ENCODE peak calls at places on chromosomes 12 and 14, in four cellular contexts. W is A549, Z is HepG2, H is GM12878. S is an unnamed sample.

GRCh38 chr14:68979021-68979721 is at the start of gene ACTN1:
- DNase-seq in W (peak; percentile 97), H (peak; percentile 55), Z (peak; percentile 94), S (peak; percentile 89)

GRCh38 chr12:115402443-115403170 is 718.6 kb upstream of the TBX3 start:
- DNase-seq in H (no peak), Z (no peak), W (no peak), S (no peak)

GRCh38 chr12:56521590-56522371 is at the start of gene RBMS2:
- DNase-seq in W (peak; percentile 81), Z (peak; percentile 59), H (no peak), S (no peak)

GRCh38 chr12:117662620-117663395 is 301.4 kb upstream of the NOS1 start:
- DNase-seq in Z (no peak), H (no peak), W (no peak), S (no peak)

GRCh38 chr12:4286771-4287317 is 13.3 kb downstream of the CCND2 start:
- DNase-seq in W (no peak), H (no peak), Z (no peak), S (no peak)

GRCh38 chr14:61750708-61751474 is 11.3 kb upstream of the SNAPC1 start:
- DNase-seq in W (peak; percentile 76), H (peak; percentile 83), Z (no peak), S (peak; percentile 87)

GRCh38 chr12:15534322-15534721 is 212.0 kb downstream of the PTPRO start:
- DNase-seq in H (peak; percentile 34), Z (no peak), W (no peak), S (no peak)

GRCh38 chr12:121980211-121980891 is 41.3 kb upstream of the BCL7A start:
- DNase-seq in W (no peak), H (peak; percentile 42), Z (no peak), S (no peak)

GRCh38 chr14:21070083-21070609 is at the start of gene ARHGEF40:
- DNase-seq in Z (no peak), W (peak; percentile 40), H (no peak), S (no peak)

GRCh38 chr12:124517260-124518050 is 50.0 kb downstream of the NCOR2 start:
- DNase-seq in W (peak; percentile 59), H (no peak), Z (no peak), S (no peak)

GRCh38 chr14:63045234-63045611 is at the start of gene KCNH5:
- DNase-seq in W (peak; percentile 33), Z (no peak), H (no peak), S (peak; percentile 31)

GRCh38 chr14:88872976-88873375 is 48.5 kb downstream of the TTC8 start:
- DNase-seq in W (no peak), H (no peak), Z (no peak), S (no peak)

GRCh38 chr12:114163766-114164165 is 197.6 kb upstream of the RBM19 start:
- DNase-seq in H (no peak), W (peak; percentile 19), Z (peak; percentile 38), S (no peak)

GRCh38 chr12:121579981-121580868 is 598 bp downstream of the KDM2B start:
- DNase-seq in H (no peak), Z (peak; percentile 34), W (peak; percentile 58), S (peak; percentile 83)

GRCh38 chr12:66514581-66514980 is 164.3 kb downstream of the GRIP1 start:
- DNase-seq in Z (no peak), W (no peak), H (no peak), S (no peak)

GRCh38 chr12:80709811-80710726 is 2.6 kb downstream of the MYF6 start:
- DNase-seq in W (no peak), H (no peak), Z (peak; percentile 9), S (no peak)

GRCh38 chr12:63967358-63967757 is 122.9 kb downstream of the SRGAP1 start:
- DNase-seq in H (no peak), Z (no peak), W (no peak), S (no peak)

GRCh38 chr12:39272934-39273770 is 169.8 kb downstream of the KIF21A start:
- DNase-seq in Z (peak; percentile 24), H (no peak), W (peak; percentile 4), S (peak; percentile 53)

GRCh38 chr14:57871487-57872080 is 5.7 kb upstream of the SLC35F4 start:
- DNase-seq in H (peak; percentile 2), Z (peak; percentile 26), W (peak; percentile 21), S (no peak)

GRCh38 chr12:22409071-22409951 is 74.8 kb upstream of the ST8SIA1 start:
- DNase-seq in W (no peak), Z (no peak), H (peak; percentile 61), S (no peak)

GRCh38 chr12:123401753-123402683 is 18.1 kb downstream of the KMT5A start:
- DNase-seq in W (no peak), H (no peak), Z (no peak), S (peak; percentile 76)

GRCh38 chr14:44112774-44113460 is 394.2 kb downstream of the FSCB start:
- DNase-seq in H (no peak), Z (no peak), W (no peak), S (no peak)

GRCh38 chr12:65536876-65537661 is 258.6 kb downstream of the MSRB3 start:
- DNase-seq in Z (no peak), W (peak; percentile 57), H (no peak), S (no peak)

GRCh38 chr14:55514819-55515470 is 65.1 kb upstream of the KTN1 start:
- DNase-seq in W (no peak), Z (no peak), H (no peak), S (no peak)
- TF ChIP-seq CHD2 in W (no peak), Z (no peak), H (no peak), S (no peak)

GRCh38 chr12:67517181-67517887 is 131.2 kb upstream of the DYRK2 start:
- DNase-seq in Z (no peak), H (no peak), W (peak; percentile 10), S (no peak)
- TF ChIP-seq CHD2 in Z (no peak), H (no peak), W (no peak), S (no peak)

DNA sequence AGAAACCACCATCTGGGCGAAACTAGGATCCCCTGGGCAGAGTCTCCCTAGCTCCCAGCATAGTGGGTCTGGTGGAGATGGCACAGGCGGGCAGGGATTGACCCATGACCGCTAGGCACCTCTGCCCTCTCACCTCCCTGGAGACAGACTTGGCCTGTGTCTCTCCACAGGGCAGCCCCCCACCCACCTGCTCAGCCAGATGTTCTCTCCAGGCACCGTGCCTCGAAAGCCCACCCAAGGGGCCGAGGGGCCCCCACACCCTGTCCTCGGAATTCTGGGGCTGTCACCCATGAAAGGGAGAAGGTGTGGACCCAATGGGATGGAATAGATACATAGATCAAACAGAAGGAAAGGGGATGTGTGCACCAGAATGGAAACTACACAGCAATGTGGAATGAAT is 229.1 kb upstream of the RTL1 start:
- DNase-seq in W (no peak), H (no peak), Z (no peak), S (peak; percentile 17)
- TF ChIP-seq CHD2 in W (no peak), H (no peak), Z (no peak), S (no peak)

GRCh38 chr12:75905975-75906374 is 125.6 kb downstream of the PHLDA1 start:
- DNase-seq in H (no peak), W (no peak), Z (no peak), S (no peak)
- TF ChIP-seq CHD2 in H (no peak), W (no peak), Z (no peak), S (no peak)

DNA sequence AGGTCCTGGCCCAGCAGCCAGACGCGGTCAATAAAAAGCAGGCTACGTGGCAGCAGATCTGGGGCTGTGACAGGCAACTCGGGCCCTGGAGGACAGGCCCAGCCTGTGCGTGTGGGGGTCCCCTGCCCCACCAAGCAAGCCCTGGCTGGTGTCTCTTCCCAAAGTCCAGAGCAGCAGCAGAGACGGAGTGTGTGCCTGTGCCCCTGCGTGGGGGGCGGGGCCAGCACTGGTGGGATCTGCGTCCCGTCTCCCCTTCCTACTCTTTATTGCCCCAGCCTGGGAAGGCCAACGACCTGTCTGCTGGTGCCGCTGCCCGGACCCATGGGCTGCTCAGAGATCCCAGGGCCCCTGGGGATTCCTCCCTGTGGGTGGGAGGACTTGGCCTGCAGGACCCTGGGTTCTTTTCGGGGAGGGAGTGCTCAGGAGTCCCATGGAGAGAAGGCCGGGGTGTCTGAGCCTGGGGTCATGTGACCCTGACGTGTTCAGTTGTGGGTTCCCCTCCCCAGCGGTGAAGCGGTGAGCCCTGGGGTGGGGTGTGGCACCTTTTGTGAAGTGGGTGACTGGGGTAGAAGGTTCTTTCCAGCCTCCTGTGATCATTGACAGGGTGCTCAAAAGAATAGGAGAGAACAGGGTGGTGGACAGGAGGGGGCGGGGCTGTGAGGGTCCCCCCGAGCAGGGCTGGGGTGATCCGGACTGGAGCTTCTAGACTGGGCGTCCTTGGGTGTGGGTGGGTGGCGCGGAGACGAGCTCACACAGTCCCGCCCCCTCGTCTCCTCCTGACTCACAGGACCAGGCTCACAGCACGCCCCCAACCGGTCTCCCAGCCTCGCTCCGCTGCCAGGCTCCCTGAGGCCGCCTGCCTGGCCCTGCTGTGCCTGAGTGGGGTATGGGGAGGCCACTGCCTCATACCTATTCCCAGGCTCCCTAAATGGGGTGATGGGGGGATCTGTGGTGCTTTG is 22.4 kb downstream of the ASPG start:
- DNase-seq in Z (no peak), H (no peak), W (no peak), S (peak; percentile 47)
- TF ChIP-seq CHD2 in Z (no peak), H (no peak), W (no peak), S (no peak)

DNA sequence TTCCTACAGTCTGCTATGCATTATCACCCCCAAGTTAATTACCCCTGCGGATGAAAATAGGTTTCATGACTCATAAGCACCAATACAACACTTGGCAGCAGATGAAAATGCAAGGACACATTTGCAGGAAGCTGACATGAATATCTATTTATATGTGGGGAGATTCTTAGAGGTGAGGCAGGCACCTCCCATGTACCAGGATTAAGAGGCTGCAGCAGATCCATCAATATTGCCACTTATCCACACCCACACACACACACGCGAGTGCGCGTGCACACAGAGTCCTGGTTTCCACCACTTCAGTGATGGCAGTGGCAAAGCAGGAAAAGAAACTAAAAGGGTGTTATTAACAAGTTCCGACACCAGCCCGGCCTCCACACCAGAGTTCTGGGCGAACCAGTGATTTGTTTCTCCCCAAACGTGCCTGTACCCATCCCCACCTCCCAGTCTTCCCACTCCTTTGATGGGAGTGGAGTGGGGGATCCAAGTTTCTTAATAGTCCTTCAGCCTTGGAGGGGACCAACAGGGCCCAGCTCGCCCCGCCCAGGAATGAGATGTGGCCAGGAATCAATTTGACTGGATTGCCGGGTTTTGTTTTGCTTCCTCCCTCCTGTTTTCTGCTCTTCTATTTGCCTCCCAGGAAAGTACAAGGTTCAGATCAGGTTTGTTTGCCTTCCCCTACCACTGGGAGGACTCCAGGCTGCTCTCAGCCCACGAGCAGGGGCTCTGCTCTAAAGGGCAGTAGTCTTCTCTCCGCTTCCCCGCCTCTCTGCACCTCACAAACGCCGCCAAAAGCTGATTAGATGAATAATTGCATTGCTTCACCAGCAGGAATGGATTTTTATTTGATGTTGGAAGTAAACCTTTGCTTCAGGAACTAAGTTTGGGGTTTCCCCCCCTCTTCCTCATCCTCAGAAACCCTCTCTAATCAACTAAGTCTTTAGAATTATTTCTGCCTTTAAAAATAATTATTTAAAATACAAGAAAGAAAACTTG is 5.2 kb downstream of the IRF2BPL start:
- DNase-seq in H (no peak), W (no peak), Z (peak; percentile 97), S (no peak)
- TF ChIP-seq CHD2 in H (no peak), W (no peak), Z (no peak), S (no peak)

DNA sequence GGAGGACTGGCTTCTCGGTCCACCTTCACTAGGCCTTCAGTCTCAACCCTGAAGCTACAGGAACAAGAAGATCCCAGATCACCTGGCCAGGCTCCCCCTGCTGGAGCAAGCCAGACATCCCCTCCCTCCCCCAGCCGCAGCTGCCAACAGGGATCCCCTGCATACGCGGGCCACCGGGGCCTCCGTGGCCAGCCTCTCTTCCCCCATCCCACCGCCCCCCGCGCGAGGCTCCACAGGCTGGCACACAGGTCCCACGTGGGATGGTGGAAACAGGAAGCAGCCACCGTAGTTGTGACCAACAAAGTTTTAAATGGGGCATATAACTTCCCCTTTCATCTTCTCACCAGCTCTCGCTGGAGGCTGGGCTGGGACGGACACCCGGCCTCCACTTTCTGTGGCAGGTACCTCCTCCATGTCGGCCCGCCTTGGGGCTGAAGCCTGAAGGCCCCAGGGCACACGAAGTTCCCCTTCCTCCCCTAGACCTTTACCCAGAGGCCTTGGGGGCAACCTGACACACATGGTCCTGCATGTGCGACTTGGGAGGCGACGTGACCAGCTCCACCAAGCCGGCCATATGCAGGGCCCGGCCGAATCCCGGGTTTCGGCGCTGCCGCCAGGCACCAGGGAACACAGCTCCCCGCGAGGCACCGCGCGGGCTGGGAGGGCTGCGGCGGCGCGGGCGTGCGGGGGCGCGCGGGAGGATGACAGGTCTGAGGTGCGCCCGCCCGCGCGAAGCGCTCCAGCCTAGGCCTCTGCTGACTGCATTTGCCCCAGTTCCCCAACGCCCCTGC is 44.4 kb upstream of the PNMA1 start:
- DNase-seq in Z (peak; percentile 71), H (no peak), W (peak; percentile 97), S (peak; percentile 90)
- TF ChIP-seq CHD2 in Z (no peak), H (peak; percentile 32), W (no peak), S (no peak)